ENCODE peak calls at places on chromosomes 16 and 17, in ten cellular contexts. F, J, Z, A, I, C, R, S, L and U are unnamed samples.

GRCh38 chr17:44906010-44906646 is 6.9 kb upstream of the EFTUD2 start:
- DNase-seq in F (peak; percentile 97), J (no peak), Z (no peak), A (no peak), I (no peak), C (no peak), R (no peak), S (peak; percentile 78), L (no peak), U (no peak)

GRCh38 chr17:36861531-36861930 is 75.7 kb upstream of the LHX1 start:
- DNase-seq in F (no peak), J (no peak), Z (no peak), A (no peak), I (no peak), C (no peak), R (no peak), S (no peak), L (no peak), U (no peak)

GRCh38 chr16:2288701-2289100 is 20.8 kb upstream of the RNPS1 start:
- DNase-seq in F (no peak), J (no peak), Z (no peak), A (no peak), I (no peak), C (no peak), R (no peak), S (no peak), L (no peak), U (no peak)

GRCh38 chr17:55086635-55087058 is 118.1 kb downstream of the STXBP4 start:
- DNase-seq in F (peak; percentile 82), J (no peak), Z (no peak), A (no peak), I (no peak), C (no peak), R (no peak), S (peak; percentile 93), L (no peak), U (peak; percentile 7)

GRCh38 chr17:47745037-47745380 is 12.0 kb downstream of the TBX21 start:
- DNase-seq in F (no peak), J (no peak), Z (no peak), A (no peak), I (no peak), C (no peak), R (no peak), S (no peak), L (no peak), U (no peak)

GRCh38 chr16:56161658-56162057 is 29.6 kb upstream of the GNAO1 start:
- DNase-seq in F (no peak), J (no peak), Z (no peak), A (no peak), I (no peak), C (no peak), R (no peak), S (no peak), L (no peak), U (no peak)

GRCh38 chr17:979211-979538 is 401 bp downstream of the NXN start:
- DNase-seq in F (no peak), J (no peak), Z (no peak), A (no peak), I (no peak), C (no peak), R (no peak), S (no peak), L (no peak), U (no peak)

GRCh38 chr17:65027305-65027704 is 29.2 kb downstream of the GNA13 start:
- DNase-seq in F (peak; percentile 48), J (no peak), Z (no peak), A (no peak), I (no peak), C (no peak), R (peak; percentile 32), S (peak; percentile 77), L (no peak), U (no peak)

GRCh38 chr17:29977836-29978235 is 36.4 kb downstream of the EFCAB5 start:
- DNase-seq in F (peak; percentile 89), J (no peak), Z (no peak), A (no peak), I (no peak), C (no peak), R (no peak), S (peak; percentile 63), L (no peak), U (peak; percentile 20)

GRCh38 chr16:3651461-3652372 is 2.8 kb upstream of the DNASE1 start:
- DNase-seq in F (no peak), J (no peak), Z (no peak), A (peak; percentile 17), I (no peak), C (no peak), R (no peak), S (no peak), L (no peak), U (no peak)

GRCh38 chr16:87457724-87458423 is 35.0 kb downstream of the ZCCHC14 start:
- DNase-seq in F (peak; percentile 99), J (no peak), Z (no peak), A (peak; percentile 65), I (no peak), C (no peak), R (no peak), S (peak; percentile 96), L (no peak), U (no peak)

GRCh38 chr17:78014651-78015050 is 56.1 kb downstream of the TNRC6C start:
- DNase-seq in F (no peak), J (no peak), Z (no peak), A (no peak), I (no peak), C (no peak), R (no peak), S (no peak), L (no peak), U (peak; percentile 66)

GRCh38 chr16:19588661-19589060 is 33.2 kb downstream of the VPS35L start:
- DNase-seq in F (peak; percentile 46), J (no peak), Z (no peak), A (no peak), I (no peak), C (no peak), R (no peak), S (peak; percentile 18), L (no peak), U (peak; percentile 57)

GRCh38 chr17:78230252-78230962 is 1.0 kb upstream of the TMEM235 start:
- DNase-seq in F (no peak), J (no peak), Z (no peak), A (no peak), I (no peak), C (no peak), R (no peak), S (no peak), L (no peak), U (no peak)

GRCh38 chr17:46082293-46082692 is 83.2 kb downstream of the STH start:
- DNase-seq in F (no peak), J (no peak), Z (no peak), A (no peak), I (no peak), C (no peak), R (no peak), S (no peak), L (no peak), U (no peak)

GRCh38 chr17:45013021-45013997 is 38.1 kb downstream of the DCAKD start:
- DNase-seq in F (no peak), J (no peak), Z (no peak), A (no peak), I (no peak), C (no peak), R (no peak), S (peak; percentile 65), L (no peak), U (peak; percentile 21)

GRCh38 chr17:64732336-64733006 is 70.4 kb upstream of the SMURF2 start:
- DNase-seq in F (peak; percentile 73), J (no peak), Z (no peak), A (no peak), I (no peak), C (no peak), R (no peak), S (peak; percentile 53), L (no peak), U (peak; percentile 45)

GRCh38 chr17:71757156-71757555 is 363.7 kb upstream of the SOX9 start:
- DNase-seq in F (peak; percentile 43), J (no peak), Z (no peak), A (no peak), I (no peak), C (no peak), R (no peak), S (no peak), L (no peak), U (no peak)

GRCh38 chr17:49616086-49616485 is 40.4 kb downstream of the NXPH3 start:
- DNase-seq in F (no peak), J (no peak), Z (no peak), A (no peak), I (no peak), C (no peak), R (no peak), S (peak; percentile 26), L (no peak), U (peak; percentile 43)